ENCODE peak calls at places on chromosome 3, in ten cellular contexts. One of them, this sample, is unnamed.

GRCh38 chr3:20846792-20847191 is 660.8 kb upstream of the SGO1 start:
- DNase-seq in heart left ventricle: no peak
- DNase-seq in activated CD8-positive, alpha-beta T cell treated with anti-CD3 and anti-CD28 coated beads for 36 hours: no peak
- DNase-seq in thyroid gland: no peak
- DNase-seq in endothelial cell: no peak
- DNase-seq in AG09309: no peak
- DNase-seq in esophagus squamous epithelium: no peak
- DNase-seq in uterus: no peak
- DNase-seq in lower lobe of right lung: no peak
- DNase-seq in tibial nerve: no peak
- DNase-seq in this sample: no peak

GRCh38 chr3:100591411-100591810 is 18.0 kb upstream of the ADGRG7 start:
- DNase-seq in activated CD8-positive, alpha-beta T cell treated with anti-CD3 and anti-CD28 coated beads for 36 hours: no peak
- DNase-seq in AG09309: peak
- DNase-seq in lower lobe of right lung: no peak
- DNase-seq in esophagus squamous epithelium: no peak
- DNase-seq in heart left ventricle: no peak
- DNase-seq in thyroid gland: no peak
- DNase-seq in uterus: no peak
- DNase-seq in endothelial cell: no peak
- DNase-seq in tibial nerve: no peak
- DNase-seq in this sample: no peak

GRCh38 chr3:62135731-62136130 is 237.6 kb downstream of the FEZF2 start:
- DNase-seq in thyroid gland: no peak
- DNase-seq in heart left ventricle: no peak
- DNase-seq in AG09309: no peak
- DNase-seq in tibial nerve: no peak
- DNase-seq in lower lobe of right lung: no peak
- DNase-seq in activated CD8-positive, alpha-beta T cell treated with anti-CD3 and anti-CD28 coated beads for 36 hours: no peak
- DNase-seq in uterus: no peak
- DNase-seq in endothelial cell: no peak
- DNase-seq in esophagus squamous epithelium: no peak
- DNase-seq in this sample: no peak

GRCh38 chr3:13401149-13401548 is 19.0 kb downstream of the NUP210 start:
- DNase-seq in heart left ventricle: no peak
- DNase-seq in endothelial cell: no peak
- DNase-seq in uterus: no peak
- DNase-seq in esophagus squamous epithelium: no peak
- DNase-seq in activated CD8-positive, alpha-beta T cell treated with anti-CD3 and anti-CD28 coated beads for 36 hours: no peak
- DNase-seq in AG09309: no peak
- DNase-seq in thyroid gland: peak
- DNase-seq in lower lobe of right lung: no peak
- DNase-seq in tibial nerve: no peak
- DNase-seq in this sample: no peak

GRCh38 chr3:158456114-158456513 is 114.9 kb upstream of the MLF1 start:
- DNase-seq in uterus: no peak
- DNase-seq in endothelial cell: no peak
- DNase-seq in esophagus squamous epithelium: no peak
- DNase-seq in AG09309: no peak
- DNase-seq in tibial nerve: no peak
- DNase-seq in activated CD8-positive, alpha-beta T cell treated with anti-CD3 and anti-CD28 coated beads for 36 hours: no peak
- DNase-seq in thyroid gland: no peak
- DNase-seq in heart left ventricle: no peak
- DNase-seq in lower lobe of right lung: no peak
- DNase-seq in this sample: no peak

GRCh38 chr3:102481050-102481449 is 46.2 kb downstream of the ZPLD1 start:
- DNase-seq in heart left ventricle: no peak
- DNase-seq in esophagus squamous epithelium: no peak
- DNase-seq in AG09309: no peak
- DNase-seq in activated CD8-positive, alpha-beta T cell treated with anti-CD3 and anti-CD28 coated beads for 36 hours: no peak
- DNase-seq in tibial nerve: no peak
- DNase-seq in lower lobe of right lung: no peak
- DNase-seq in thyroid gland: no peak
- DNase-seq in endothelial cell: no peak
- DNase-seq in uterus: no peak
- DNase-seq in this sample: no peak

GRCh38 chr3:70728311-70728710 is 415.9 kb upstream of the MDFIC2 start:
- DNase-seq in thyroid gland: no peak
- DNase-seq in lower lobe of right lung: no peak
- DNase-seq in activated CD8-positive, alpha-beta T cell treated with anti-CD3 and anti-CD28 coated beads for 36 hours: no peak
- DNase-seq in endothelial cell: no peak
- DNase-seq in AG09309: no peak
- DNase-seq in esophagus squamous epithelium: no peak
- DNase-seq in uterus: no peak
- DNase-seq in tibial nerve: no peak
- DNase-seq in heart left ventricle: no peak
- DNase-seq in this sample: peak

GRCh38 chr3:40752492-40752891 is 227.7 kb downstream of the ZNF621 start:
- DNase-seq in lower lobe of right lung: no peak
- DNase-seq in thyroid gland: no peak
- DNase-seq in endothelial cell: no peak
- DNase-seq in uterus: no peak
- DNase-seq in heart left ventricle: no peak
- DNase-seq in esophagus squamous epithelium: no peak
- DNase-seq in AG09309: no peak
- DNase-seq in tibial nerve: no peak
- DNase-seq in activated CD8-positive, alpha-beta T cell treated with anti-CD3 and anti-CD28 coated beads for 36 hours: no peak
- DNase-seq in this sample: no peak

GRCh38 chr3:71148455-71149060 is 435.0 kb downstream of the FOXP1 start:
- DNase-seq in uterus: no peak
- DNase-seq in tibial nerve: no peak
- DNase-seq in thyroid gland: no peak
- DNase-seq in lower lobe of right lung: no peak
- DNase-seq in AG09309: no peak
- DNase-seq in esophagus squamous epithelium: no peak
- DNase-seq in heart left ventricle: no peak
- DNase-seq in endothelial cell: no peak
- DNase-seq in activated CD8-positive, alpha-beta T cell treated with anti-CD3 and anti-CD28 coated beads for 36 hours: no peak
- DNase-seq in this sample: no peak

GRCh38 chr3:173778246-173778645 is 380.7 kb downstream of the NLGN1 start:
- DNase-seq in AG09309: no peak
- DNase-seq in thyroid gland: no peak
- DNase-seq in tibial nerve: no peak
- DNase-seq in uterus: no peak
- DNase-seq in lower lobe of right lung: no peak
- DNase-seq in heart left ventricle: no peak
- DNase-seq in endothelial cell: no peak
- DNase-seq in activated CD8-positive, alpha-beta T cell treated with anti-CD3 and anti-CD28 coated beads for 36 hours: no peak
- DNase-seq in esophagus squamous epithelium: no peak
- DNase-seq in this sample: no peak

GRCh38 chr3:86774082-86774691 is 216.8 kb downstream of the VGLL3 start:
- DNase-seq in lower lobe of right lung: no peak
- DNase-seq in tibial nerve: no peak
- DNase-seq in thyroid gland: no peak
- DNase-seq in uterus: no peak
- DNase-seq in endothelial cell: no peak
- DNase-seq in esophagus squamous epithelium: no peak
- DNase-seq in activated CD8-positive, alpha-beta T cell treated with anti-CD3 and anti-CD28 coated beads for 36 hours: no peak
- DNase-seq in AG09309: no peak
- DNase-seq in heart left ventricle: no peak
- DNase-seq in this sample: no peak

GRCh38 chr3:33174095-33174494 is 44.5 kb downstream of the SUSD5 start:
- DNase-seq in tibial nerve: no peak
- DNase-seq in lower lobe of right lung: no peak
- DNase-seq in heart left ventricle: no peak
- DNase-seq in esophagus squamous epithelium: no peak
- DNase-seq in thyroid gland: peak
- DNase-seq in activated CD8-positive, alpha-beta T cell treated with anti-CD3 and anti-CD28 coated beads for 36 hours: no peak
- DNase-seq in AG09309: no peak
- DNase-seq in uterus: no peak
- DNase-seq in endothelial cell: no peak
- DNase-seq in this sample: no peak

GRCh38 chr3:138199847-138200246 is 12.7 kb downstream of the ARMC8 start:
- DNase-seq in thyroid gland: no peak
- DNase-seq in lower lobe of right lung: no peak
- DNase-seq in uterus: no peak
- DNase-seq in heart left ventricle: no peak
- DNase-seq in activated CD8-positive, alpha-beta T cell treated with anti-CD3 and anti-CD28 coated beads for 36 hours: no peak
- DNase-seq in esophagus squamous epithelium: no peak
- DNase-seq in AG09309: no peak
- DNase-seq in tibial nerve: no peak
- DNase-seq in endothelial cell: no peak
- DNase-seq in this sample: no peak

DNA sequence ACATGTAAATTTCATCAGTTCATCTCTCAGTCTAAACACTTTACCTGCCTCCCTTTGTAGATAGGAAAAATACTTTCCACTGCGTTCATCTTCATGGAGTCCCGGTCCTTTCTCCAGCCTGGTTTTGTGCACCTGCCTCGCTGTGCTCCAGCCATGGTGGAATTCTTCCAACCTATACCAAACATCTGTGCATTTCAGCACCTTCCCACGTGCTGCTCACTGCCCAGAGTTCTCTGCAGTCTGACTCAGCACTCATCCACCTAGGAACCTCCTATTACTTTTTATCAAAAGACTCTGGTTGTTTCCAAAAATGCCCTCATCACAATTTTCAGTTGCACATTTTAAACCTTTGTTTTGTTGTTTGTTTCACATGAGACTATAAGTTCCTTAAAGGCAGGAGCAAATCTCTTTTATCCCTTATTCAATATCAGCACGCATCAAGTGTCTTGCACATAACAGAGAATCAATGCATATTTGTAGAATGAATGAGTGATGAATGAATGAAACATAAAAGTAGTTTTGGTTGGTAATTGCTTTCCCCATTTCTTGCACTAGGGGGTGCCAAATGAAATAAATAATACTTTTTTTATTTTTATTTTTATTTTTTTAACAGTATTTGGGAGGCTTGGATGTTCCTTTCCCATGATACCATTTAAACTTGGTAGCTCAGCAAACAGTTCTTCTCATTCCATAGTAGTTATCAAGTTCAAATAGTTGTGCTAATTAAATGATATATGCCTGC is 30.2 kb upstream of the ADAMTS9 start:
- DNase-seq in esophagus squamous epithelium: no peak
- DNase-seq in endothelial cell: no peak
- DNase-seq in lower lobe of right lung: no peak
- DNase-seq in tibial nerve: no peak
- DNase-seq in thyroid gland: no peak
- DNase-seq in AG09309: no peak
- DNase-seq in heart left ventricle: no peak
- DNase-seq in uterus: no peak
- DNase-seq in activated CD8-positive, alpha-beta T cell treated with anti-CD3 and anti-CD28 coated beads for 36 hours: no peak
- DNase-seq in this sample: no peak
- TF ChIP-seq CTCF in esophagus squamous epithelium: peak
- TF ChIP-seq CTCF in endothelial cell: peak
- TF ChIP-seq CTCF in lower lobe of right lung: peak
- TF ChIP-seq CTCF in tibial nerve: no peak
- TF ChIP-seq CTCF in thyroid gland: no peak
- TF ChIP-seq CTCF in AG09309: peak
- TF ChIP-seq CTCF in heart left ventricle: peak
- TF ChIP-seq CTCF in uterus: no peak
- TF ChIP-seq CTCF in activated CD8-positive, alpha-beta T cell treated with anti-CD3 and anti-CD28 coated beads for 36 hours: no peak
- TF ChIP-seq CTCF in this sample: peak

GRCh38 chr3:145780301-145780700 is 380.7 kb downstream of the PLOD2 start:
- DNase-seq in tibial nerve: no peak
- DNase-seq in endothelial cell: no peak
- DNase-seq in activated CD8-positive, alpha-beta T cell treated with anti-CD3 and anti-CD28 coated beads for 36 hours: no peak
- DNase-seq in heart left ventricle: no peak
- DNase-seq in AG09309: no peak
- DNase-seq in uterus: no peak
- DNase-seq in esophagus squamous epithelium: no peak
- DNase-seq in thyroid gland: no peak
- DNase-seq in lower lobe of right lung: no peak
- DNase-seq in this sample: no peak

DNA sequence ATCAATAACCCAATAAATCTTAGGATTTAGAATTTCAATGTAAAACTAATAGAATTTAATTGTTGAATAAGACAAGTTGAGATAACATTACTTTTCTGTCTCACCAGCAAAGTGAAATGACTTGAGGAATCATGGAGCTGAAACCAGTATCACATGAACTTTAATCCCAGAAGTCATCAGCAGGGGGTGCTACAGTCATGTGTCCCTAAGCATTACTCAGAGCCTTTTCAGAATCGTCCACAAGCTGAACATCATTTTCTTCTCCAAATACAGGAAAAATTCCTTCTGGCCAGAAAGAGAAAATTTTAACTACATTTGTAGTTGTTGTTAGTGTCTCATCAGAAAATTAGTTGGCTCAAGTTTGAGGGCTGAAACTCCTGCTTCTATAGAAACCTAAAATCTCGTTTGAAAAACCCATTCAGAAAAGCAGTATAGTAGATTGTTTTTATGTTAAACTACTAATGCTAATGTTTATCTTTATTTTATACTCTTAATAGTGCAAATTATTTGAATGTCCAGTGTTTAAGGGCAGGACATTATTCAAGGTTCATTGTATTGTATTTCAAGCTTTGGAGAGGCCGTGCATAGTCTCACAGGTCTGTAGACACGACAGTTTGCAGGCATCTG is 384.1 kb downstream of the PLOD2 start:
- DNase-seq in tibial nerve: no peak
- DNase-seq in esophagus squamous epithelium: no peak
- DNase-seq in lower lobe of right lung: no peak
- DNase-seq in heart left ventricle: no peak
- DNase-seq in thyroid gland: peak
- DNase-seq in activated CD8-positive, alpha-beta T cell treated with anti-CD3 and anti-CD28 coated beads for 36 hours: peak
- DNase-seq in endothelial cell: peak
- DNase-seq in uterus: no peak
- DNase-seq in AG09309: peak
- DNase-seq in this sample: peak
- TF ChIP-seq CTCF in tibial nerve: peak
- TF ChIP-seq CTCF in esophagus squamous epithelium: peak
- TF ChIP-seq CTCF in lower lobe of right lung: peak
- TF ChIP-seq CTCF in heart left ventricle: peak
- TF ChIP-seq CTCF in thyroid gland: no peak
- TF ChIP-seq CTCF in activated CD8-positive, alpha-beta T cell treated with anti-CD3 and anti-CD28 coated beads for 36 hours: peak
- TF ChIP-seq CTCF in endothelial cell: peak
- TF ChIP-seq CTCF in uterus: no peak
- TF ChIP-seq CTCF in AG09309: peak
- TF ChIP-seq CTCF in this sample: peak

DNA sequence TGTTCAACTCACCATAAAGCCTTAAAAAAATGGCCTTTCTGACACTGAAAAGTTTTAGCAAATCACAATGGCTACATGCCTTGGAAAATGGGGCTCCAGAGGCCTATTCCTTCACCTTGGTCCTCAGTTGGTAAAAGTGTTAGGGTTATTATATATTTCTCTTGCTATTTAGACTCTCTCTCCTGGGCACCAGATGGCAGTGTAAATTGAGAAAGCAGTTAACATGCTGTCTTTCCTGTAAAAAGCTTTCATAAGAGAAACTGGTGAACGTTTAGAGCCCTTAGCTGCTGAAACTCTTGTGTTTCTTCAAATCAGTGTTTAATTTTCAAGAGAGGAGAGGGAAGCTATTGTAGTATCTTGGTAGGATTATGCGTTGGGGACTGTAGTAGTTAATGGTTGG is 89.9 kb downstream of the LRTM1 start:
- DNase-seq in thyroid gland: no peak
- DNase-seq in esophagus squamous epithelium: no peak
- DNase-seq in heart left ventricle: no peak
- DNase-seq in activated CD8-positive, alpha-beta T cell treated with anti-CD3 and anti-CD28 coated beads for 36 hours: no peak
- DNase-seq in uterus: no peak
- DNase-seq in AG09309: no peak
- DNase-seq in endothelial cell: no peak
- DNase-seq in lower lobe of right lung: no peak
- DNase-seq in tibial nerve: no peak
- DNase-seq in this sample: no peak
- TF ChIP-seq CTCF in thyroid gland: no peak
- TF ChIP-seq CTCF in esophagus squamous epithelium: peak
- TF ChIP-seq CTCF in heart left ventricle: no peak
- TF ChIP-seq CTCF in activated CD8-positive, alpha-beta T cell treated with anti-CD3 and anti-CD28 coated beads for 36 hours: no peak
- TF ChIP-seq CTCF in uterus: no peak
- TF ChIP-seq CTCF in AG09309: peak
- TF ChIP-seq CTCF in endothelial cell: no peak
- TF ChIP-seq CTCF in lower lobe of right lung: no peak
- TF ChIP-seq CTCF in tibial nerve: no peak
- TF ChIP-seq CTCF in this sample: peak

GRCh38 chr3:147940400-147940799 is 531.2 kb downstream of the ZIC1 start:
- DNase-seq in activated CD8-positive, alpha-beta T cell treated with anti-CD3 and anti-CD28 coated beads for 36 hours: no peak
- DNase-seq in esophagus squamous epithelium: no peak
- DNase-seq in endothelial cell: no peak
- DNase-seq in heart left ventricle: no peak
- DNase-seq in AG09309: no peak
- DNase-seq in lower lobe of right lung: no peak
- DNase-seq in thyroid gland: no peak
- DNase-seq in uterus: no peak
- DNase-seq in tibial nerve: no peak
- DNase-seq in this sample: no peak
- TF ChIP-seq CTCF in activated CD8-positive, alpha-beta T cell treated with anti-CD3 and anti-CD28 coated beads for 36 hours: no peak
- TF ChIP-seq CTCF in esophagus squamous epithelium: no peak
- TF ChIP-seq CTCF in endothelial cell: no peak
- TF ChIP-seq CTCF in heart left ventricle: no peak
- TF ChIP-seq CTCF in AG09309: no peak
- TF ChIP-seq CTCF in lower lobe of right lung: no peak
- TF ChIP-seq CTCF in thyroid gland: no peak
- TF ChIP-seq CTCF in uterus: no peak
- TF ChIP-seq CTCF in tibial nerve: no peak
- TF ChIP-seq CTCF in this sample: no peak

This sample was measured in BJ.